ENCODE peak calls at places on chromosomes 2 and 18, in four cellular contexts. C, Q, P and E are unnamed samples.

GRCh38 chr2:29295843-29296242 is 180.6 kb downstream of the CLIP4 start:
- DNase-seq in C (no peak), Q (no peak), P (peak; percentile 52), E (no peak)

GRCh38 chr2:218887079-218887478 is 6.4 kb downstream of the WNT10A start:
- DNase-seq in C (no peak), Q (no peak), P (no peak), E (no peak)

GRCh38 chr2:42510191-42510929 is 16.6 kb upstream of the KCNG3 start:
- DNase-seq in C (no peak), Q (no peak), P (no peak), E (no peak)

GRCh38 chr2:72722492-72723090 is 103.2 kb downstream of the EXOC6B start:
- DNase-seq in C (no peak), Q (no peak), P (no peak), E (no peak)

GRCh38 chr2:65368464-65368863 is 63.9 kb downstream of the SPRED2 start:
- DNase-seq in C (no peak), Q (no peak), P (no peak), E (no peak)

GRCh38 chr2:240582781-240583180 is 3.8 kb upstream of the CAPN10 start:
- DNase-seq in C (no peak), Q (no peak), P (no peak), E (no peak)

GRCh38 chr2:131154071-131154531 is 49.0 kb downstream of the PLEKHB2 start:
- DNase-seq in C (peak; percentile 83), Q (peak; percentile 91), P (peak; percentile 90), E (peak; percentile 62)

GRCh38 chr2:70645733-70646420 is 92.3 kb upstream of the TGFA start:
- DNase-seq in C (peak; percentile 18), Q (no peak), P (peak; percentile 38), E (peak; percentile 8)

GRCh38 chr18:51621103-51621969 is 423.9 kb upstream of the MEX3C start:
- DNase-seq in C (peak; percentile 18), Q (peak; percentile 81), P (peak; percentile 81), E (no peak)

GRCh38 chr2:112730182-112730581 is 9.4 kb downstream of the NT5DC4 start:
- DNase-seq in C (no peak), Q (no peak), P (no peak), E (no peak)

GRCh38 chr2:130864830-130865229 is 28.1 kb downstream of the ARHGEF4 start:
- DNase-seq in C (peak; percentile 31), Q (peak; percentile 62), P (no peak), E (peak; percentile 53)

GRCh38 chr18:23540867-23541266 is 37.6 kb downstream of the RMC1 start:
- DNase-seq in C (no peak), Q (no peak), P (no peak), E (no peak)

GRCh38 chr2:202289394-202290204 is 24.0 kb downstream of the NOP58 start:
- DNase-seq in C (no peak), Q (no peak), P (no peak), E (no peak)

GRCh38 chr18:65752625-65753325 is 2.0 kb downstream of the CDH7 start:
- DNase-seq in C (no peak), Q (no peak), P (no peak), E (no peak)

GRCh38 chr2:178413472-178414265 is 37.3 kb downstream of the PRKRA start:
- DNase-seq in C (no peak), Q (peak; percentile 74), P (peak; percentile 89), E (peak; percentile 66)

GRCh38 chr2:42241517-42241916 is 72.4 kb downstream of the EML4 start:
- DNase-seq in C (no peak), Q (no peak), P (no peak), E (no peak)

GRCh38 chr2:7625392-7626138 is 708.4 kb downstream of the RNF144A start:
- DNase-seq in C (peak; percentile 83), Q (no peak), P (no peak), E (no peak)

GRCh38 chr2:153871231-153872221 is at the start of gene GALNT13:
- DNase-seq in C (no peak), Q (peak; percentile 89), P (peak; percentile 92), E (peak; percentile 84)

GRCh38 chr2:224436634-224437033 is 34.7 kb upstream of the FAM124B start:
- DNase-seq in C (no peak), Q (no peak), P (no peak), E (no peak)
- TF ChIP-seq CTCF in C (no peak), Q (no peak), P (no peak), E (no peak)

DNA sequence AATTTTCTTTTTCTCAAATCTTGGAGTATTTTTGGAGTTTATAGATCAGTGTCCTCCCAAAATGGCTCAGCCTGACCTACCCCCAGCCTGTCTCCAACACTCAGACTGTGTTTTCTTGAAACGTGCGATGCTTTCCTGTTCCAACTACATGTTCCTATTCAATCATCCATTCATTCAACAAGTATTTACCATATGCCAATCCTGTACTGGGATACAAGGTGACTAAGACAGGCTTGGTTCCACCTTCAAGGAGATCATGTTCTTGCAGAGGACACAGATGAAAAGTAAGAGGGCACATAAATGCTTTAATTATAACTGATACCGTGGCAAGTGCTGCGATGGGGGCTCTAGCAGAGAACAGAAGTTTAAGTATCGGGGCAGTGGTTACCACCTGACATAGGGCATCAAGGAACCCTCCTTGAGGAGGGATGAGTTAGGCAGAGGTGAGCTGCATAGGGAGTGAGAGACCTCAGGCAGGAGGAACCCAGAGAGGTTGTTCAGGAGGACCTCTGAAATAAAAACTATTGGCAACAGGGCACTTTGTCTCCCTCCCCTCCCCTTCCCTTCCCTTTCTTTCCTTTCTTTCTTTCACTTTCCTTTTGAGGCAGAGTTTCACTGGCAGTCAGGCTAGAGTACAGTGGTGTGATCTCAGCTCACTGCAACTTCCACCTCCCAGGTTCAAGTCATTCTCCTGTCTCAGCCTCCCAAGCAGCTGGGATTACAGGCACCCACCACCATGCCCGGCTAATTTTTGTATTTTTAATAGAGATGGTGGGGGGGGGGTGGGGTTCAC is 469.0 kb downstream of the EPHA4 start:
- DNase-seq in C (no peak), Q (no peak), P (no peak), E (no peak)
- H3K4me2 ChIP-seq in C (no peak overlapping the region), Q (no peak overlapping the region), P (no peak overlapping the region), E (no peak overlapping the region)

GRCh38 chr2:40244251-40245010 is 207.5 kb downstream of the SLC8A1 start:
- DNase-seq in C (peak; percentile 75), Q (peak; percentile 68), P (peak; percentile 84), E (peak; percentile 43)

GRCh38 chr2:40240067-40240466 is 211.8 kb downstream of the SLC8A1 start:
- DNase-seq in C (no peak), Q (peak; percentile 25), P (no peak), E (no peak)

GRCh38 chr2:40243581-40243980 is 208.3 kb downstream of the SLC8A1 start:
- DNase-seq in C (no peak), Q (no peak), P (no peak), E (no peak)

GRCh38 chr2:40248294-40248693 is 203.6 kb downstream of the SLC8A1 start:
- DNase-seq in C (no peak), Q (no peak), P (no peak), E (no peak)

DNA sequence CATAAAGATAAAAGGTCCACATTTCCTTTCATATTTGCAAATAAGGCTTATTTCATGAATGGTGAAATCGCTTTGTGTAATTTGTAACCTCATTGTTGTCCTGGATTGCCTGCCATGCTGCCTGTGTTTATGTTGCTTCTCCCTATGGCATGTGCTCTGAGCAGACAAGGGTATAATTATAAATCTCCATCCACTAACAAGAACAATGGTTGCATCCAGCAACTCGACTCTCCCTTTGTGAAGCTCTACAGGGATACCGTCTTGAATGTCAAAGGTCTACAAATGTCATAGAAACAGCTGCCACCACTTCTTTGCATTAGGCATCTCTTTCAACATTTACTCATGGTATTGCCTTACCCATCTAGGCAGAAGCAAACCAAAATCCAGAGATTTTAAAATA is 209.6 kb downstream of the SLC8A1 start:
- DNase-seq in C (no peak), Q (no peak), P (peak; percentile 70), E (no peak)
- H3K4me1 ChIP-seq in C (peaks cover 30% of the 10 kb centered on the region), Q (peaks cover 4% of the 10 kb centered on the region), P (peaks cover 13% of the 10 kb centered on the region), E (no peaks in the 10 kb centered on the region)

GRCh38 chr2:157328133-157328532 is 2.5 kb upstream of the ERMN start:
- DNase-seq in C (no peak), Q (no peak), P (no peak), E (no peak)
- TF ChIP-seq CTCF in C (no peak), Q (no peak), P (no peak), E (no peak)